ENCODE peak calls at places on chromosomes 11 and 22, in five cellular contexts. K is Daoy, Z is T-helper 9 cell, T is T-cell, E is left lobe of liver. F is an unnamed sample.

GRCh38 chr11:75388386-75389275 is 10.7 kb upstream of the RPS3 start:
- DNase-seq in Z (peak), T (peak), K (peak), E (peak), F (peak)

GRCh38 chr22:23233746-23234408 is 53.6 kb downstream of the BCR start:
- DNase-seq in E (no peak), Z (no peak), K (peak), T (no peak), F (no peak)

GRCh38 chr22:31970490-31971444 is 26.4 kb downstream of the YWHAH start:
- DNase-seq in T (peak), Z (peak), K (peak), E (peak), F (peak)

GRCh38 chr11:63639195-63639832 is 25.1 kb upstream of the PLAAT3 start:
- DNase-seq in K (no peak), T (no peak), Z (no peak), E (no peak), F (no peak)

GRCh38 chr11:66291706-66292542 is at the start of gene TMEM151A:
- DNase-seq in T (no peak), K (no peak), E (no peak), Z (no peak), F (no peak)

GRCh38 chr11:35583126-35583525 is 35.1 kb upstream of the FJX1 start:
- DNase-seq in K (peak), T (no peak), E (no peak), Z (no peak), F (no peak)

GRCh38 chr22:49955581-49956417 is 4.8 kb upstream of the PIM3 start:
- DNase-seq in E (peak), Z (no peak), T (no peak), K (no peak), F (no peak)

GRCh38 chr22:32880906-32881596 is 79.5 kb downstream of the TIMP3 start:
- DNase-seq in E (peak), Z (no peak), T (no peak), K (peak), F (no peak)

GRCh38 chr22:47008208-47008885 is 245.9 kb downstream of the TBC1D22A start:
- DNase-seq in K (no peak), E (no peak), T (no peak), Z (no peak), F (no peak)